ENCODE peak calls at places on chromosomes 5 and 9, in eight cellular contexts. T is NCI-H1092 treated with DMSO at 0.1 percent for 48 hours; H is osteocyte; W is activated CD8-positive, alpha-beta memory T cell treated with anti-CD3 and anti-CD28 coated beads for 48 hours; D is HEK293T; C is effector CD4-positive, alpha-beta T cell; M is amniotic stem cell; B is GM20000. Z is an unnamed sample.

GRCh38 chr9:135075234-135076142 is 12.0 kb upstream of the OLFM1 start:
- DNase-seq in C (no peak), M (no peak), D (no peak), B (no peak), T (peak), W (no peak), H (peak), Z (no peak)

GRCh38 chr5:164357405-164358033 is 852.1 kb downstream of the MAT2B start:
- DNase-seq in H (no peak), W (no peak), D (no peak), T (no peak), C (no peak), B (no peak), M (no peak), Z (no peak)

GRCh38 chr9:137707361-137707760 is 88.6 kb downstream of the EHMT1 start:
- DNase-seq in W (no peak), B (no peak), C (no peak), H (no peak), M (no peak), T (no peak), D (no peak), Z (no peak)

GRCh38 chr9:133560944-133561343 is 26.4 kb downstream of the ADAMTSL2 start:
- DNase-seq in D (no peak), W (no peak), H (no peak), C (no peak), M (no peak), B (no peak), T (no peak), Z (no peak)

GRCh38 chr5:38731461-38731860 is 114.4 kb upstream of the OSMR start:
- DNase-seq in D (no peak), C (no peak), M (no peak), T (no peak), H (no peak), W (no peak), B (no peak), Z (no peak)

GRCh38 chr9:127346584-127346983 is 50.4 kb upstream of the SLC2A8 start:
- DNase-seq in M (no peak), H (no peak), T (no peak), C (no peak), D (no peak), B (no peak), W (no peak), Z (peak)

GRCh38 chr9:99411479-99412100 is 189.5 kb downstream of the SEC61B start:
- DNase-seq in T (no peak), D (peak), C (no peak), B (no peak), W (no peak), H (no peak), M (no peak), Z (no peak)

GRCh38 chr9:130713286-130713975 is 19.9 kb downstream of the EXOSC2 start:
- DNase-seq in B (no peak), M (peak), W (no peak), H (no peak), C (no peak), T (peak), D (no peak), Z (peak)

GRCh38 chr5:139747583-139748504 is 47.8 kb upstream of the PSD2 start:
- DNase-seq in W (peak), T (no peak), B (peak), C (peak), M (no peak), H (no peak), D (no peak), Z (peak)

GRCh38 chr5:94433393-94434149 is 184.8 kb downstream of the KIAA0825 start:
- DNase-seq in T (no peak), D (no peak), W (no peak), H (no peak), B (no peak), C (no peak), M (no peak), Z (no peak)

GRCh38 chr5:173316463-173317020 is 11.7 kb downstream of the STC2 start:
- DNase-seq in T (no peak), D (no peak), H (no peak), M (no peak), W (no peak), C (no peak), B (no peak), Z (no peak)